ENCODE peak calls at places on chromosomes 2 and 18, in six cellular contexts. T is mesenchymal stem cell, F is thoracic aorta, A is NT2/D1, S is kidney epithelial cell, G is HCT116. O is an unnamed sample. For H3K27me3, the result is how much of the 10 kb centered on the place peaks cover.

GRCh38 chr2:188443207-188443606 is 151.5 kb downstream of the GULP1 start:
- DNase-seq in A (no peak), F (no peak), G (no peak), T (no peak), S (no peak), O (no peak)

GRCh38 chr2:143473206-143473605 is 344.0 kb downstream of the ARHGAP15 start:
- DNase-seq in G (no peak), A (no peak), F (no peak), T (peak), S (peak), O (no peak)

GRCh38 chr2:21467910-21468309 is 344.1 kb downstream of the TDRD15 start:
- DNase-seq in G (no peak), A (peak), S (peak), F (no peak), T (peak), O (no peak)

GRCh38 chr18:23890589-23890988 is 124.0 kb upstream of the TTC39C start:
- DNase-seq in F (no peak), S (no peak), G (no peak), T (no peak), A (no peak), O (no peak)

GRCh38 chr2:53987336-53987921 is 16.6 kb upstream of the PSME4 start:
- DNase-seq in A (no peak), G (no peak), T (peak), S (no peak), F (no peak), O (no peak)

GRCh38 chr2:128536925-128537620 is 218.4 kb upstream of the HS6ST1 start:
- DNase-seq in A (peak), S (peak), F (no peak), T (peak), G (peak), O (no peak)

GRCh38 chr2:85111819-85112281 is 21.3 kb upstream of the TCF7L1 start:
- DNase-seq in S (no peak), F (no peak), T (peak), A (no peak), G (no peak), O (no peak)

GRCh38 chr2:191617589-191617988 is 60.3 kb upstream of the NABP1 start:
- DNase-seq in S (no peak), T (no peak), G (no peak), A (no peak), F (no peak), O (no peak)

GRCh38 chr2:42886921-42887320 is 94.5 kb upstream of the HAAO start:
- DNase-seq in T (no peak), F (no peak), S (no peak), A (no peak), G (no peak), O (no peak)

GRCh38 chr2:121650554-121650930 is 1.3 kb upstream of the CLASP1 start:
- DNase-seq in G (no peak), F (no peak), S (no peak), A (peak), T (peak), O (peak)

GRCh38 chr18:22169011-22169888 is at the start of gene GATA6:
- DNase-seq in G (peak), A (no peak), T (peak), S (peak), F (peak), O (peak)

GRCh38 chr2:108377815-108378630 is at the start of gene SULT1C4:
- DNase-seq in F (no peak), A (no peak), T (peak), S (no peak), G (no peak), O (no peak)

GRCh38 chr2:12884713-12885282 is 168.1 kb downstream of the TRIB2 start:
- DNase-seq in A (no peak), T (peak), G (peak), F (peak), S (peak), O (no peak)

GRCh38 chr18:13006731-13007550 is 15.8 kb downstream of the CEP192 start:
- DNase-seq in G (no peak), A (no peak), T (no peak), S (no peak), F (no peak), O (no peak)

GRCh38 chr2:151878655-151879563 is 50.7 kb upstream of the ARL5A start:
- DNase-seq in G (peak), F (no peak), S (peak), T (peak), A (peak), O (peak)

GRCh38 chr2:28649481-28650260 is 102.0 kb upstream of the PPP1CB start:
- DNase-seq in A (no peak), T (peak), F (no peak), S (no peak), G (peak), O (no peak)

GRCh38 chr2:66574701-66575624 is 140.0 kb downstream of the MEIS1 start:
- DNase-seq in G (no peak), T (peak), A (no peak), F (no peak), S (peak), O (peak)

GRCh38 chr2:16203069-16203468 is 262.7 kb downstream of the MYCN start:
- DNase-seq in F (no peak), S (no peak), G (no peak), T (no peak), A (no peak), O (no peak)

GRCh38 chr2:120298173-120298835 is 45.7 kb downstream of the RALB start:
- DNase-seq in A (no peak), G (no peak), T (peak), S (no peak), F (no peak), O (no peak)

DNA sequence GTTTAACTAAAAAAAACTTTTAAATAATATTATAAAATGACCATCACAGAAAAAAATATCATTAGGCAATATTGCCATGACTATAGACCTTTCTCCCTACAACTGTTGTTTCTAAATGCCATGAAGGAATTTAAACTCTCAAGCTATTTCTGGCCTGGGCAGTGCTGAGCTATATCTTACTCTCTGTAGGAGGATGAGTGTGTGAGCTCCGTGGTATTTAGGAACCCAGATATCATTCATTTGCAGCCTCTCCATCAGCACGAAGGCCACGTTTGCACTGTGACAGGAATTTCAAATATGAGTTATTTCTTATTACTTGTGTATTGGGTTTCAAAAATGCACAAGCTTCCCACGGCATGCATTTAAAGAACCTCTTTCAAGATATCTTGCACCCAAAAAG is 35.0 kb upstream of the SOX11 start:
- DNase-seq in T (no peak), S (no peak), F (no peak), A (no peak), G (no peak), O (no peak)
- H3K27me3 ChIP-seq in T (under half), S (under half), F (under half), A (under half), G (under half), O (under half)

DNA sequence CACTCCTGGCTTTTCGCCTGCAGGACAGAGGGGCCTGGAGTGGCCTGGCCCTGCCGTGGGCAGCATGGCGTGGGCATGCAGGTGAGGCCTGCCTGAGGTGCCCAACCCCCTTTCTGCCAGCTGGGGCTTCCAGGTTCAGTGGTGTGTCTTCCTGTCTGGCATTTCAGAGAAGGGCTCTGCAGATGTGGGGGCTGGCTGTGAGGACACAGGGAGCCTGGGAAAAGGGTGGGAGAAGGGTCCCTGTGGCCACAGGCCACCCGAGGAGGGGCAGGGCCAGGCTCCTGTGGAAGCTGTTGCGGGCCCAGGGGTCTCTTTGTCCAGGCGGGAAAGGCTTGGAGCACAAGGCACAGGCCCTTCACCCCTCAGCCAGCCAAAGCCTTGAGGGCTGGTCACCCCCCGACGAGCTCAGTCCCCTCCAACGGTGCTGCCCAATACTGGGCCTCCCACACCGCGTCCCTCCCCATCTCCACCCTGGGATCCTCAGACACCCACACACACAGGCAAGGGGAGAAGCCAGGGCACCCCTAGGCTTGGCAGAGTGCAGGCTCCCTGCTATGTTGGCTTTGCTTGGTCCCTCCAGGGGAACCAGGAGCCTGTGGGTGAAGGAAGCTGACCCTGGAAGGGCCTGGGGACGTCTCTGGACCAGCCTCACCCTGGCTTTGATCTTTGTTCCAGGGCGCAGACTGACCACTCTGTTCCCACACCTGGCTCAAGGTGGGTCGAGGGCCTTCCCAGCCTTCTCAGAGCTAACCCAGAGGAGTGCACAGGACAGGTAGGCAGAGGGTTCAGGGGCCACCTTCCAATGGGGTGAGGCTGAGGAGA is 3.7 kb upstream of the AQP12A start:
- DNase-seq in S (no peak), A (no peak), G (no peak), F (no peak), T (no peak), O (no peak)
- H3K4me3 ChIP-seq in S (no peak), A (no peak), G (no peak), F (no peak), T (no peak), O (no peak)

GRCh38 chr2:179861027-179861776 is at the start of gene ZNF385B:
- DNase-seq in S (no peak), A (no peak), G (no peak), T (peak), F (no peak), O (peak)

GRCh38 chr2:179861777-179862117 is 335 bp upstream of the ZNF385B start:
- DNase-seq in T (peak), F (no peak), G (no peak), S (no peak), A (no peak), O (no peak)

GRCh38 chr2:179860255-179861026 is 971 bp downstream of the ZNF385B start:
- DNase-seq in F (no peak), T (peak), A (no peak), S (no peak), G (no peak), O (no peak)

GRCh38 chr2:179857236-179857635 is 4.2 kb downstream of the ZNF385B start:
- DNase-seq in G (no peak), F (no peak), A (no peak), T (no peak), S (no peak), O (no peak)

GRCh38 chr2:179859523-179859922 is 1.9 kb downstream of the ZNF385B start:
- DNase-seq in F (no peak), G (no peak), T (no peak), S (no peak), A (no peak), O (no peak)
- H3K27me3 ChIP-seq in F (under half), G (under half), T (under half), S (under half), A (half or more), O (under half)

GRCh38 chr18:74489631-74490030 is 6.5 kb upstream of the CNDP2 start:
- DNase-seq in F (no peak), T (peak), G (no peak), S (no peak), A (no peak), O (no peak)
- H3K4me3 ChIP-seq in F (no peak), T (no peak), G (no peak), S (no peak), A (no peak), O (no peak)

GRCh38 chr2:118077636-118078247 is 10.5 kb upstream of the INSIG2 start:
- DNase-seq in F (no peak), A (no peak), T (no peak), G (no peak), S (no peak), O (no peak)
- H3K27me3 ChIP-seq in F (under half), A (under half), T (under half), G (under half), S (under half), O (under half)

O was measured in HAP-1.